ENCODE peak calls at places on chromosome 18, in seven cellular contexts. P, X, Z, B, M, K and Y are unnamed samples.

GRCh38 chr18:36769611-36770314 is 59.0 kb downstream of the TPGS2 start:
- DNase-seq in Z (no peak), B (no peak), P (no peak), M (no peak), X (peak; percentile 37), K (no peak), Y (no peak)

GRCh38 chr18:3451989-3452749 is 2.2 kb downstream of the TGIF1 start:
- DNase-seq in B (no peak), Z (peak; percentile 72), X (peak; percentile 17), K (no peak), M (peak; percentile 45), P (no peak), Y (peak; percentile 71)

GRCh38 chr18:48325115-48325670 is 84.0 kb downstream of the ZBTB7C start:
- DNase-seq in B (no peak), K (no peak), M (no peak), X (no peak), Z (no peak), P (no peak), Y (no peak)

GRCh38 chr18:4125939-4126250 is 329.2 kb downstream of the DLGAP1 start:
- DNase-seq in B (no peak), P (no peak), Z (no peak), X (no peak), M (no peak), K (no peak), Y (no peak)

GRCh38 chr18:8695932-8696510 is 9.3 kb upstream of the MTCL1 start:
- DNase-seq in B (no peak), X (peak; percentile 17), P (no peak), K (no peak), Z (no peak), M (no peak), Y (no peak)

GRCh38 chr18:44537521-44537920 is 143.2 kb upstream of the SETBP1 start:
- DNase-seq in M (peak; percentile 96), K (peak; percentile 88), P (peak; percentile 3), B (no peak), Z (no peak), X (no peak), Y (peak; percentile 96)

GRCh38 chr18:79246309-79247108 is 149.2 kb upstream of the NFATC1 start:
- DNase-seq in P (no peak), K (peak; percentile 14), Z (peak; percentile 38), B (peak; percentile 72), M (peak; percentile 76), X (peak; percentile 81), Y (peak; percentile 81)

GRCh38 chr18:11947214-11948119 is 33.8 kb upstream of the IMPA2 start:
- DNase-seq in P (peak; percentile 9), M (peak; percentile 96), B (peak; percentile 83), X (peak; percentile 83), Z (peak; percentile 95), K (peak; percentile 63), Y (peak; percentile 93)

GRCh38 chr18:3093624-3094354 is 80.8 kb upstream of the LPIN2 start:
- DNase-seq in X (no peak), P (no peak), Z (peak; percentile 66), B (no peak), M (no peak), K (no peak), Y (no peak)

GRCh38 chr18:13232971-13233565 is 14.5 kb downstream of the LDLRAD4 start:
- DNase-seq in Z (no peak), P (no peak), K (no peak), X (no peak), M (no peak), B (no peak), Y (no peak)

GRCh38 chr18:12236934-12237832 is 17.0 kb upstream of the CIDEA start:
- DNase-seq in P (peak; percentile 24), B (no peak), X (peak; percentile 88), M (peak; percentile 49), Z (peak; percentile 57), K (no peak), Y (peak; percentile 81)

GRCh38 chr18:36411745-36412168 is 114.2 kb downstream of the FHOD3 start:
- DNase-seq in P (no peak), B (no peak), X (peak; percentile 28), M (peak; percentile 78), K (no peak), Z (no peak), Y (no peak)

GRCh38 chr18:12278153-12278764 is 24.1 kb downstream of the CIDEA start:
- DNase-seq in Z (no peak), K (no peak), B (no peak), M (peak; percentile 15), X (no peak), P (no peak), Y (no peak)

GRCh38 chr18:52227536-52227935 is 112.5 kb upstream of the DCC start:
- DNase-seq in P (no peak), K (no peak), B (no peak), M (no peak), Z (no peak), X (no peak), Y (no peak)

GRCh38 chr18:14089781-14090180 is 42.5 kb downstream of the ZNF519 start:
- DNase-seq in M (peak; percentile 37), K (no peak), X (no peak), Z (no peak), P (no peak), B (no peak), Y (no peak)

GRCh38 chr18:28204154-28204553 is 27.2 kb upstream of the CDH2 start:
- DNase-seq in X (no peak), Z (no peak), K (peak; percentile 22), P (no peak), M (peak; percentile 67), B (no peak), Y (peak; percentile 45)

GRCh38 chr18:74242451-74243096 is 49.2 kb downstream of the CYB5A start:
- DNase-seq in P (no peak), X (no peak), M (no peak), Z (no peak), B (no peak), K (no peak), Y (no peak)